ENCODE peak calls at places on chromosomes 1 and 21, in six cellular contexts. R, Y, C, G, K and P are unnamed samples.

GRCh38 chr1:24861821-24862727 is 68.0 kb downstream of the RUNX3 start:
- DNase-seq in R (no peak), Y (peak; percentile 50), C (no peak), G (no peak), K (no peak), P (no peak)

GRCh38 chr1:93605812-93606512 is 75.7 kb downstream of the BCAR3 start:
- DNase-seq in R (no peak), Y (no peak), C (no peak), G (no peak), K (no peak), P (no peak)

GRCh38 chr1:101506541-101507164 is 269.8 kb downstream of the S1PR1 start:
- DNase-seq in R (peak; percentile 38), Y (peak; percentile 48), C (peak; percentile 24), G (peak; percentile 44), K (peak; percentile 21), P (peak; percentile 36)

GRCh38 chr1:52801011-52801410 is 41.5 kb upstream of the ZYG11A start:
- DNase-seq in R (no peak), Y (no peak), C (no peak), G (no peak), K (no peak), P (no peak)

GRCh38 chr21:27225142-27225541 is 258.3 kb upstream of the ADAMTS5 start:
- DNase-seq in R (no peak), Y (no peak), C (no peak), G (no peak), K (no peak), P (no peak)

GRCh38 chr21:43820466-43820865 is 31.1 kb downstream of the RRP1 start:
- DNase-seq in R (no peak), Y (no peak), C (no peak), G (no peak), K (no peak), P (no peak)

GRCh38 chr1:27257155-27257554 is 22.7 kb downstream of the WDTC1 start:
- DNase-seq in R (no peak), Y (no peak), C (no peak), G (no peak), K (no peak), P (no peak)

GRCh38 chr1:16677552-16678423 is 11.0 kb upstream of the RNU1-3 start:
- DNase-seq in R (peak; percentile 83), Y (peak; percentile 82), C (peak; percentile 79), G (peak; percentile 88), K (peak; percentile 24), P (peak; percentile 2)

GRCh38 chr1:81634294-81634693 is 166.4 kb upstream of the ADGRL2 start:
- DNase-seq in R (no peak), Y (no peak), C (no peak), G (no peak), K (no peak), P (no peak)

GRCh38 chr1:175169305-175170018 is 23.1 kb downstream of the KIAA0040 start:
- DNase-seq in R (no peak), Y (no peak), C (peak; percentile 81), G (no peak), K (no peak), P (no peak)

GRCh38 chr1:27292111-27292510 is 29.9 kb upstream of the TMEM222 start:
- DNase-seq in R (no peak), Y (no peak), C (peak; percentile 6), G (no peak), K (no peak), P (no peak)

GRCh38 chr21:15011967-15012366 is 52.8 kb downstream of the NRIP1 start:
- DNase-seq in R (no peak), Y (no peak), C (no peak), G (no peak), K (no peak), P (no peak)

GRCh38 chr1:11654571-11655262 is at the start of gene FBXO44:
- DNase-seq in R (peak; percentile 83), Y (peak; percentile 90), C (no peak), G (peak; percentile 62), K (no peak), P (no peak)

GRCh38 chr21:45872471-45872870 is 109.1 kb upstream of the COL6A1 start:
- DNase-seq in R (no peak), Y (no peak), C (no peak), G (no peak), K (no peak), P (no peak)

GRCh38 chr1:119728007-119728406 is 16.3 kb downstream of the PHGDH start:
- DNase-seq in R (no peak), Y (no peak), C (no peak), G (no peak), K (no peak), P (no peak)

GRCh38 chr1:18635833-18636671 is 5.4 kb downstream of the PAX7 start:
- DNase-seq in R (no peak), Y (peak; percentile 78), C (no peak), G (no peak), K (no peak), P (no peak)

GRCh38 chr1:203462878-203463277 is 12.7 kb upstream of the PRELP start:
- DNase-seq in R (no peak), Y (no peak), C (no peak), G (no peak), K (no peak), P (no peak)

GRCh38 chr1:231921951-231922350 is 295.4 kb downstream of the DISC1 start:
- DNase-seq in R (no peak), Y (no peak), C (no peak), G (no peak), K (no peak), P (no peak)
- H3K9ac ChIP-seq in R (no peak overlapping the region), Y (no peak overlapping the region), C (no peak overlapping the region), G (no peak overlapping the region), K (no peak overlapping the region), P (no peak overlapping the region)

GRCh38 chr1:221076467-221076866 is 197.2 kb downstream of the HLX start:
- DNase-seq in R (no peak), Y (no peak), C (no peak), G (no peak), K (no peak), P (no peak)

GRCh38 chr1:221078260-221078965 is 199.2 kb downstream of the HLX start:
- DNase-seq in R (no peak), Y (no peak), C (no peak), G (no peak), K (no peak), P (no peak)

GRCh38 chr1:221071761-221072160 is 192.5 kb downstream of the HLX start:
- DNase-seq in R (no peak), Y (no peak), C (no peak), G (no peak), K (no peak), P (no peak)

GRCh38 chr1:221072214-221072613 is 193.0 kb downstream of the HLX start:
- DNase-seq in R (no peak), Y (no peak), C (no peak), G (no peak), K (no peak), P (no peak)

DNA sequence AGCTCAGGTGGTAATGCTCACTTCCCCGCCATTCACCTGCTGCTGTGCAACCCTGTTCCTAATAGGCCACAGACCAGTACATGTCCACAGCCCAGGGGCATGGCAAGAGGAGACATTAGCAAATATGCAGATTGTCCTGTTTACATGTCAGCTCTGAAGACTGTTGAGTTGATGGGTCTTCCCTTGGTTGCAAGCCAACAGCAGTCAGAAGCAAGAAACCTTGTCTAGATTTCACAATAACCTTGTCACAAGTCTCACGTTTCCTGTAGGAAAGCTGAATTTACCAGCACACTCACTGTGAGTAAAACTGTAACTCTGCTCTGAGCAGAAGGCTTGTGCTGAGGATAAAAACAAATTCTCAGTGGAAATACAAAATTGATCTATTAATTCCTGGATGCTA is 195.1 kb downstream of the HLX start:
- DNase-seq in R (no peak), Y (no peak), C (no peak), G (no peak), K (no peak), P (no peak)
- TF ChIP-seq ZNF274 in R (no peak), Y (no peak), C (no peak), G (no peak), K (no peak), P (no peak)

DNA sequence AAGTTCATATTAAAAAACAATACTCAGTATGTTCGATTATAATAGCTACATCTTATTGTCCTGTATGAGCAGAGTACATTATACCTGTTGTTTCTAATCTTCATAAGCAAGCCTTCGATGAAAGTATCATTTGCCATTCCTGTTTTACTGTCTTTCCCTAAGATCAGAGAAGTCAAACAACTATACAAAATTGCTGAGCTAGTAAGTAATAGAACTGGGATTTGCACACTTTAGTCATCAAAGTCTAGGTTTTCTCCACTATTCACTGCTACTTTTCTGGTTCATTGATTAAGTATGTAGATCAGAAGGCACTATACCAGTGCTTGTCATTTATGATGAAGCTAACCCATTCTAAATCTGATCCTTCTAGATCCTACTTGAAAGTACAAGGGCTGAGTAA is 108.9 kb downstream of the NR5A2 start:
- DNase-seq in R (no peak), Y (no peak), C (no peak), G (no peak), K (no peak), P (no peak)
- H3K9ac ChIP-seq in R (no peak overlapping the region), Y (no peak overlapping the region), C (no peak overlapping the region), G (no peak overlapping the region), K (no peak overlapping the region), P (no peak overlapping the region)

GRCh38 chr1:33455537-33456301 is 16.7 kb upstream of the ZSCAN20 start:
- DNase-seq in R (peak; percentile 70), Y (peak; percentile 52), C (peak; percentile 80), G (peak; percentile 26), K (no peak), P (peak; percentile 67)
- TF ChIP-seq ZNF274 in R (no peak), Y (no peak), C (no peak), G (no peak), K (no peak), P (no peak)

DNA sequence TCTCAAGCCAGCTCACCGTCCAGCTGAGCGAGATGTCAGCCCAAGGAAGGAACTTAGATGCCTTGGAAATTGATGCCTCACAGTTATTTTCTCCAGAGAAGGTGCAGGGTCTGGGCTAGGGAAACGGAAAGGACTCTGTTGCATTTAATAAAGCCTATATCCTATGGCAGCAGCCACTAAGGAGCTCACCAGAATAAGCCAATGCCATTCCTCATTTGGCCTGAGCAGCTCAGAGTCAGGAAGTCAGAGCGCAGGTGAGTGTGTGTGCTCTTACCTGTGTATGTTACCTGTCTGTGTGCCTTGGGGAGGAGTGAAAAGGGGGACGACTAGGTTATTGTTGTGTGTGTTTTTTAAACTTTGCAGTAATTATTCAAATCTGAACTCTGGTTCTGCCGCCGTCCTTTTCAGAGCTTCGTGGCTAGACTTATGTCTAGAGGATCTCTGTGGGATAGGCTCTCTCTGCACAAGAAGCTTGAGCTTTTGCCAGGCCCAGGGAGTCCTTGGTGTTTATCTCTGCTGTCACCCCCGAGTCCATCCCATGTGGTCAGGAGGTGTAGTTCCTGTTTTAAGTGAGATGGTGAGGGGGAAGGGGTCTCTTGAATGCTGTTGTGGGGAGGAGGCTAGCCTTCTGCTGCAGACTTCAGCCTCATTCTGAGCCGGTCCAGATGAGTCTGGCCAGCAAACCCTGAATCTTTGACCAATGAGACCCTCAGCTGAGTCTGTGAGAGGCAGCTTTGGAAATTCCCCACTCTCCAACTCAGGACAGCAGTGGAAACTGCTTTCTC is 2.4 kb downstream of the TMCC2 start:
- DNase-seq in R (peak; percentile 60), Y (no peak), C (no peak), G (no peak), K (no peak), P (no peak)
- H3K9ac ChIP-seq in R (no peak overlapping the region), Y (no peak overlapping the region), C (no peak overlapping the region), G (no peak overlapping the region), K (no peak overlapping the region), P (peak overlapping the region; percentile 46)